ENCODE peak calls at places on chromosomes 6 and 20, in seven cellular contexts. W is heart right ventricle, U is left lung, N is coronary artery, L is psoas muscle, T is mesothelial cell of epicardium, A is activated B cell treated with CpG ODN at 0.5 μM for 24 hours. B is an unnamed sample.

GRCh38 chr20:57312138-57312537 is 17.5 kb upstream of the SPO11 start:
- DNase-seq in A (no peak), N (no peak), T (no peak), W (no peak), L (no peak), U (no peak), B (no peak)

GRCh38 chr20:11626551-11626950 is 291.1 kb upstream of the BTBD3 start:
- DNase-seq in T (no peak), W (no peak), U (no peak), N (no peak), L (no peak), A (no peak), B (no peak)

GRCh38 chr6:10465633-10466499 is 51.0 kb upstream of the TFAP2A start:
- DNase-seq in N (no peak), L (no peak), A (no peak), U (no peak), T (peak), W (no peak), B (peak)

GRCh38 chr6:77092971-77093370 is 370.3 kb downstream of the HTR1B start:
- DNase-seq in U (no peak), L (no peak), N (no peak), A (no peak), W (no peak), T (no peak), B (no peak)

GRCh38 chr6:55826941-55827340 is 48.4 kb downstream of the BMP5 start:
- DNase-seq in W (no peak), A (no peak), T (no peak), U (no peak), N (no peak), L (no peak), B (no peak)

GRCh38 chr6:31574106-31575061 is 981 bp upstream of the TNF start:
- DNase-seq in N (no peak), U (no peak), A (no peak), W (no peak), T (no peak), L (no peak), B (no peak)

GRCh38 chr6:38149526-38149925 is 330.0 kb downstream of the ZFAND3 start:
- DNase-seq in L (no peak), N (peak), U (no peak), T (no peak), W (no peak), A (no peak), B (no peak)

GRCh38 chr20:35293303-35294292 is 1.4 kb upstream of the FAM83C start:
- DNase-seq in U (no peak), T (no peak), A (no peak), W (no peak), N (no peak), L (no peak), B (no peak)

GRCh38 chr6:112155900-112156299 is 68.5 kb downstream of the FAM229B start:
- DNase-seq in U (no peak), L (no peak), W (no peak), T (no peak), A (no peak), N (no peak), B (no peak)

GRCh38 chr6:148251891-148252290 is 90.7 kb upstream of the SASH1 start:
- DNase-seq in A (no peak), T (no peak), U (no peak), L (no peak), W (no peak), N (no peak), B (no peak)

GRCh38 chr20:44861547-44862006 is 23.9 kb upstream of the YWHAB start:
- DNase-seq in T (no peak), A (no peak), U (no peak), N (peak), W (no peak), L (peak), B (no peak)

GRCh38 chr20:59746155-59746554 is 141.8 kb downstream of the PHACTR3 start:
- DNase-seq in U (no peak), A (no peak), T (no peak), N (no peak), L (no peak), W (no peak), B (no peak)

GRCh38 chr20:59748555-59749292 is 144.4 kb downstream of the PHACTR3 start:
- DNase-seq in U (no peak), W (no peak), N (no peak), L (peak), A (no peak), T (no peak), B (no peak)

GRCh38 chr20:59749293-59749680 is 144.9 kb downstream of the PHACTR3 start:
- DNase-seq in A (no peak), W (peak), T (no peak), U (no peak), N (no peak), L (peak), B (no peak)

GRCh38 chr20:59745716-59746115 is 141.4 kb downstream of the PHACTR3 start:
- DNase-seq in W (no peak), A (no peak), L (no peak), N (no peak), T (no peak), U (no peak), B (no peak)

GRCh38 chr20:59747671-59748515 is 143.6 kb downstream of the PHACTR3 start:
- DNase-seq in U (no peak), L (no peak), A (no peak), N (no peak), T (no peak), W (no peak), B (no peak)
- TF ChIP-seq CTCF in U (no peak), L (no peak), A (no peak), N (no peak), T (no peak), W (no peak), B (no peak)

DNA sequence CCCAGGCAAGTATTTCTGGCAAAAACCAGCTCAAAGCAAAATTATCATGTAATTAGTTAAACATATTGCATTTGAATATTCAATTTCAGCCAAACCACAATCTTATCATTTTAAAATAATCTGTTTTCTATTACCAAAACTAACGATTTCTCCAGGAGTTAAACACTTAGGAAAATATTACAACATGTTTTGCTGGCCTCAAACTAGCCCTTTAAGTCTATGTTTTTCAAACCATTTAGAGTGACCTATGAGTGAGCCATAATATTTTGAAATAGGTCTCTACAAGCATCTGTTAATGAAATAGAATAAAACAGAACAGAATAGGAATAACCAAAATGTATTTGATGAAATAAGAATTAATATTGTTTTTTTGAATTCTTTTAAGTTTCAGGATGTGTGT is 370.9 kb downstream of the COL12A1 start:
- DNase-seq in N (no peak), L (no peak), U (no peak), W (no peak), A (no peak), T (no peak), B (no peak)
- TF ChIP-seq CTCF in N (no peak), L (no peak), U (no peak), W (no peak), A (no peak), T (no peak), B (no peak)

DNA sequence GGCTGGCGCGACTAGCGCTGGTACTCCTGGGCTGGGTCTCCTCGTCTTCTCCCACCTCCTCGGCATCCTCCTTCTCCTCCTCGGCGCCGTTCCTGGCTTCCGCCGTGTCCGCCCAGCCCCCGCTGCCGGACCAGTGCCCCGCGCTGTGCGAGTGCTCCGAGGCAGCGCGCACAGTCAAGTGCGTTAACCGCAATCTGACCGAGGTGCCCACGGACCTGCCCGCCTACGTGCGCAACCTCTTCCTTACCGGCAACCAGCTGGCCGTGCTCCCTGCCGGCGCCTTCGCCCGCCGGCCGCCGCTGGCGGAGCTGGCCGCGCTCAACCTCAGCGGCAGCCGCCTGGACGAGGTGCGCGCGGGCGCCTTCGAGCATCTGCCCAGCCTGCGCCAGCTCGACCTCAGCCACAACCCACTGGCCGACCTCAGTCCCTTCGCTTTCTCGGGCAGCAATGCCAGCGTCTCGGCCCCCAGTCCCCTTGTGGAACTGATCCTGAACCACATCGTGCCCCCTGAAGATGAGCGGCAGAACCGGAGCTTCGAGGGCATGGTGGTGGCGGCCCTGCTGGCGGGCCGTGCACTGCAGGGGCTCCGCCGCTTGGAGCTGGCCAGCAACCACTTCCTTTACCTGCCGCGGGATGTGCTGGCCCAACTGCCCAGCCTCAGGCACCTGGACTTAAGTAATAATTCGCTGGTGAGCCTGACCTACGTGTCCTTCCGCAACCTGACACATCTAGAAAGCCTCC is 1.6 kb downstream of the TPBG start:
- DNase-seq in T (peak), N (no peak), U (peak), L (peak), W (peak), A (no peak), B (peak)
- TF ChIP-seq CTCF in T (no peak), N (no peak), U (no peak), L (no peak), W (no peak), A (no peak), B (no peak)

GRCh38 chr6:116941727-116942126 is 64.7 kb downstream of the RFX6 start:
- DNase-seq in W (no peak), T (no peak), A (no peak), L (no peak), U (no peak), N (no peak), B (no peak)
- TF ChIP-seq CTCF in W (no peak), T (no peak), A (no peak), L (no peak), U (no peak), N (no peak), B (no peak)

DNA sequence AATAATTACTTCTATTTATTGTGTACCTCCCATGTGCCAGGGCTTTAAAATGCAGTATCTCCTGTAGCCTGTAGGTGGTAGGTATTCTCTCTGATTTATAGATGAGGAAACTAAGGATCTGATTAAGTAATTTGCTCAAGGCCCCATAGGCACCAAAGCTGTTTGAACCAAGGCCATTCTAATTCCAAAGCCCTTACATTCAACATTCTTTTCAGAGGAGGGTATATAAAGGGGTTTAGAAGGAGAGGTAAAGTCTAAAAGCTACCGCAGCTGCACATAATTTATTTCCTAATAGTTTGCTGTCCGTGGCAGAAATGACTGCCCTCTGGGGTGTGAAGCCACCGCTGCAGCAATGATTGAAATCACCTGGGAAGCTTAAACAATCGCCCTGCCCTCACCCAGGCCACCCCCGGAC is 95.0 kb upstream of the FAM8A1 start:
- DNase-seq in L (no peak), A (no peak), N (no peak), W (no peak), T (no peak), U (no peak), B (no peak)
- TF ChIP-seq CTCF in L (peak), A (no peak), N (no peak), W (no peak), T (no peak), U (no peak), B (peak)

GRCh38 chr6:123777554-123777953 is 26.1 kb upstream of the NKAIN2 start:
- DNase-seq in N (no peak), T (no peak), L (no peak), A (no peak), U (no peak), W (no peak), B (no peak)
- TF ChIP-seq CTCF in N (no peak), T (no peak), L (peak), A (no peak), U (no peak), W (no peak), B (no peak)

GRCh38 chr20:38297916-38298674 is 5.9 kb upstream of the BPI start:
- DNase-seq in A (no peak), W (no peak), U (no peak), T (no peak), L (no peak), N (no peak), B (no peak)
- TF ChIP-seq CTCF in A (no peak), W (no peak), U (no peak), T (no peak), L (no peak), N (no peak), B (no peak)

GRCh38 chr20:38658879-38659612 is 57.4 kb downstream of the ARHGAP40 start:
- DNase-seq in T (no peak), N (no peak), U (no peak), L (no peak), A (no peak), W (no peak), B (peak)
- TF ChIP-seq CTCF in T (peak), N (peak), U (peak), L (peak), A (no peak), W (no peak), B (peak)

GRCh38 chr20:47466704-47467459 is 34.8 kb upstream of the NCOA3 start:
- DNase-seq in U (no peak), N (no peak), L (no peak), T (no peak), A (no peak), W (no peak), B (no peak)

GRCh38 chr20:47465335-47466090 is 36.2 kb upstream of the NCOA3 start:
- DNase-seq in A (no peak), U (no peak), L (no peak), T (no peak), W (no peak), N (no peak), B (no peak)

GRCh38 chr20:47461120-47461685 is 40.5 kb upstream of the NCOA3 start:
- DNase-seq in W (no peak), L (no peak), N (no peak), A (no peak), U (no peak), T (no peak), B (no peak)

GRCh38 chr20:47466193-47466592 is 35.5 kb upstream of the NCOA3 start:
- DNase-seq in N (no peak), L (no peak), T (no peak), U (no peak), W (no peak), A (no peak), B (no peak)

GRCh38 chr20:47464380-47465101 is 37.1 kb upstream of the NCOA3 start:
- DNase-seq in U (peak), A (no peak), N (peak), W (peak), T (no peak), L (peak), B (no peak)
- TF ChIP-seq CTCF in U (peak), A (no peak), N (peak), W (peak), T (peak), L (peak), B (no peak)

GRCh38 chr6:111027219-111027618 is 45.4 kb downstream of the RPF2 start:
- DNase-seq in N (no peak), U (no peak), L (no peak), W (no peak), T (no peak), A (no peak), B (no peak)
- TF ChIP-seq CTCF in N (no peak), U (no peak), L (peak), W (no peak), T (no peak), A (no peak), B (no peak)

B was measured in nephron progenitor cell.